ENCODE peak calls at places on chromosomes 1 and 21, in nine cellular contexts. One of them, this sample, is unnamed.

GRCh38 chr1:58628987-58629598 is 52.0 kb upstream of the TACSTD2 start:
- DNase-seq in uterus: no peak
- DNase-seq in endothelial cell: no peak
- DNase-seq in foreskin fibroblast: peak
- DNase-seq in MCF 10A: no peak
- DNase-seq in heart left ventricle: no peak
- DNase-seq in astrocyte of the cerebellum: no peak
- DNase-seq in progenitor cell of endocrine pancreas: no peak
- DNase-seq in dorsolateral prefrontal cortex: no peak
- DNase-seq in this sample: no peak

GRCh38 chr1:20701847-20702246 is 16.0 kb downstream of the KIF17 start:
- DNase-seq in uterus: no peak
- DNase-seq in endothelial cell: no peak
- DNase-seq in foreskin fibroblast: no peak
- DNase-seq in MCF 10A: no peak
- DNase-seq in heart left ventricle: no peak
- DNase-seq in astrocyte of the cerebellum: no peak
- DNase-seq in progenitor cell of endocrine pancreas: no peak
- DNase-seq in dorsolateral prefrontal cortex: no peak
- DNase-seq in this sample: no peak

GRCh38 chr1:182259963-182260362 is 131.6 kb downstream of the GLUL start:
- DNase-seq in uterus: no peak
- DNase-seq in endothelial cell: no peak
- DNase-seq in foreskin fibroblast: no peak
- DNase-seq in MCF 10A: no peak
- DNase-seq in heart left ventricle: no peak
- DNase-seq in astrocyte of the cerebellum: no peak
- DNase-seq in progenitor cell of endocrine pancreas: no peak
- DNase-seq in dorsolateral prefrontal cortex: no peak
- DNase-seq in this sample: no peak

GRCh38 chr1:62530516-62531154 is 66.7 kb upstream of the ANGPTL3 start:
- DNase-seq in uterus: no peak
- DNase-seq in endothelial cell: peak
- DNase-seq in foreskin fibroblast: peak
- DNase-seq in MCF 10A: no peak
- DNase-seq in heart left ventricle: peak
- DNase-seq in astrocyte of the cerebellum: peak
- DNase-seq in progenitor cell of endocrine pancreas: peak
- DNase-seq in dorsolateral prefrontal cortex: peak
- DNase-seq in this sample: peak

GRCh38 chr1:15680131-15680530 is 4.0 kb upstream of the PLEKHM2 start:
- DNase-seq in uterus: no peak
- DNase-seq in endothelial cell: no peak
- DNase-seq in foreskin fibroblast: peak
- DNase-seq in MCF 10A: peak
- DNase-seq in heart left ventricle: no peak
- DNase-seq in astrocyte of the cerebellum: no peak
- DNase-seq in progenitor cell of endocrine pancreas: no peak
- DNase-seq in dorsolateral prefrontal cortex: no peak
- DNase-seq in this sample: no peak

GRCh38 chr1:32798679-32799416 is 18.3 kb downstream of the YARS1 start:
- DNase-seq in uterus: no peak
- DNase-seq in endothelial cell: no peak
- DNase-seq in foreskin fibroblast: peak
- DNase-seq in MCF 10A: no peak
- DNase-seq in heart left ventricle: no peak
- DNase-seq in astrocyte of the cerebellum: no peak
- DNase-seq in progenitor cell of endocrine pancreas: no peak
- DNase-seq in dorsolateral prefrontal cortex: no peak
- DNase-seq in this sample: no peak

GRCh38 chr1:230292739-230293720 is 133.1 kb downstream of the PGBD5 start:
- DNase-seq in uterus: peak
- DNase-seq in endothelial cell: no peak
- DNase-seq in foreskin fibroblast: no peak
- DNase-seq in MCF 10A: peak
- DNase-seq in heart left ventricle: no peak
- DNase-seq in astrocyte of the cerebellum: no peak
- DNase-seq in progenitor cell of endocrine pancreas: no peak
- DNase-seq in dorsolateral prefrontal cortex: no peak
- DNase-seq in this sample: no peak

GRCh38 chr1:41664861-41665640 is 180.6 kb upstream of the EDN2 start:
- DNase-seq in uterus: no peak
- DNase-seq in endothelial cell: no peak
- DNase-seq in foreskin fibroblast: peak
- DNase-seq in MCF 10A: peak
- DNase-seq in heart left ventricle: no peak
- DNase-seq in astrocyte of the cerebellum: peak
- DNase-seq in progenitor cell of endocrine pancreas: no peak
- DNase-seq in dorsolateral prefrontal cortex: no peak
- DNase-seq in this sample: no peak

GRCh38 chr1:32877211-32878110 is 6.7 kb upstream of the FNDC5 start:
- DNase-seq in uterus: no peak
- DNase-seq in endothelial cell: no peak
- DNase-seq in foreskin fibroblast: no peak
- DNase-seq in MCF 10A: peak
- DNase-seq in heart left ventricle: peak
- DNase-seq in astrocyte of the cerebellum: no peak
- DNase-seq in progenitor cell of endocrine pancreas: no peak
- DNase-seq in dorsolateral prefrontal cortex: no peak
- DNase-seq in this sample: no peak

GRCh38 chr21:28421716-28422480 is 570.8 kb downstream of the LTN1 start:
- DNase-seq in uterus: peak
- DNase-seq in endothelial cell: no peak
- DNase-seq in foreskin fibroblast: peak
- DNase-seq in MCF 10A: peak
- DNase-seq in heart left ventricle: no peak
- DNase-seq in astrocyte of the cerebellum: no peak
- DNase-seq in progenitor cell of endocrine pancreas: no peak
- DNase-seq in dorsolateral prefrontal cortex: no peak
- DNase-seq in this sample: no peak

GRCh38 chr1:159429074-159429861 is 2.7 kb upstream of the OR10J4 start:
- DNase-seq in uterus: no peak
- DNase-seq in endothelial cell: no peak
- DNase-seq in foreskin fibroblast: no peak
- DNase-seq in MCF 10A: peak
- DNase-seq in heart left ventricle: no peak
- DNase-seq in astrocyte of the cerebellum: peak
- DNase-seq in progenitor cell of endocrine pancreas: no peak
- DNase-seq in dorsolateral prefrontal cortex: no peak
- DNase-seq in this sample: no peak

GRCh38 chr1:89350298-89350697 is 13.6 kb upstream of the GBP6 start:
- DNase-seq in uterus: no peak
- DNase-seq in endothelial cell: no peak
- DNase-seq in foreskin fibroblast: no peak
- DNase-seq in MCF 10A: no peak
- DNase-seq in heart left ventricle: no peak
- DNase-seq in astrocyte of the cerebellum: no peak
- DNase-seq in progenitor cell of endocrine pancreas: no peak
- DNase-seq in dorsolateral prefrontal cortex: no peak
- DNase-seq in this sample: no peak

GRCh38 chr1:6275826-6276764 is 15.2 kb upstream of the GPR153 start:
- DNase-seq in uterus: peak
- DNase-seq in endothelial cell: no peak
- DNase-seq in foreskin fibroblast: peak
- DNase-seq in MCF 10A: no peak
- DNase-seq in heart left ventricle: peak
- DNase-seq in astrocyte of the cerebellum: no peak
- DNase-seq in progenitor cell of endocrine pancreas: no peak
- DNase-seq in dorsolateral prefrontal cortex: peak
- DNase-seq in this sample: peak

GRCh38 chr1:232212248-232212647 is 417.7 kb downstream of the SIPA1L2 start:
- DNase-seq in uterus: no peak
- DNase-seq in endothelial cell: no peak
- DNase-seq in foreskin fibroblast: no peak
- DNase-seq in MCF 10A: no peak
- DNase-seq in heart left ventricle: no peak
- DNase-seq in astrocyte of the cerebellum: no peak
- DNase-seq in progenitor cell of endocrine pancreas: no peak
- DNase-seq in dorsolateral prefrontal cortex: no peak
- DNase-seq in this sample: no peak

GRCh38 chr1:109113787-109114568 is at the start of gene ELAPOR1:
- DNase-seq in uterus: no peak
- DNase-seq in endothelial cell: no peak
- DNase-seq in foreskin fibroblast: peak
- DNase-seq in MCF 10A: no peak
- DNase-seq in heart left ventricle: no peak
- DNase-seq in astrocyte of the cerebellum: no peak
- DNase-seq in progenitor cell of endocrine pancreas: no peak
- DNase-seq in dorsolateral prefrontal cortex: peak
- DNase-seq in this sample: peak

GRCh38 chr1:223137402-223138100 is 5.5 kb downstream of the TLR5 start:
- DNase-seq in uterus: peak
- DNase-seq in endothelial cell: no peak
- DNase-seq in foreskin fibroblast: peak
- DNase-seq in MCF 10A: peak
- DNase-seq in heart left ventricle: no peak
- DNase-seq in astrocyte of the cerebellum: no peak
- DNase-seq in progenitor cell of endocrine pancreas: no peak
- DNase-seq in dorsolateral prefrontal cortex: no peak
- DNase-seq in this sample: no peak

DNA sequence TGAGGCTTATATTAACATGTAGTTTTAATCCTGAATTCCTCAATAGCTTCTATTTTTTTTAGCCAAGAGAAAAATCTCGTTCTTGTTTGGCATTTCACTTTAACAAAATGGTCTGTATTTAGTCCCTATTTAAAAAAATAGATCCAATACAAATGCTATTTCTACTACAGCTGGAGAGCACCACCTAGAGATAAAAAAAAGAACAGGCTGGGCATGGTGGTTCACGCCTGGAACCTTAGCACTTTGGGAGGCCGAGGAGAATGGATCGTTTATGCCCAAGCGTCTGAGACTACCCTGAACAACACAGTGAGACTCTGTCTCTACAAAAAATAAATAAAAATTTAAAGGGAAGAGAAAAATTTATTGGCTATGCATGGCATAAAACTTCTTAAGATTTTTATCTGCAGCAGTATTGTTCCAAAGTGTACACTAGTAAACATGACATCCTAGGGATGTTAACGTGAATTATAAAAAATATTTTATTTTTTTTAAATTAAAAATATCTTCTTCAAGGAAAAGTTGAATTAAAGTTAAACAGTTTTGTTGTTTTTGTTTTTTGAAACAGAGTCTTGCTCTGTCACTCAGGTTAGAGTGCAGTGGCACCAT is 4.4 kb downstream of the ST7L start:
- DNase-seq in uterus: no peak
- DNase-seq in endothelial cell: no peak
- DNase-seq in foreskin fibroblast: peak
- DNase-seq in MCF 10A: peak
- DNase-seq in heart left ventricle: no peak
- DNase-seq in astrocyte of the cerebellum: peak
- DNase-seq in progenitor cell of endocrine pancreas: no peak
- DNase-seq in dorsolateral prefrontal cortex: no peak
- DNase-seq in this sample: no peak
- TF ChIP-seq CTCF in uterus: no peak
- TF ChIP-seq CTCF in endothelial cell: no peak
- TF ChIP-seq CTCF in foreskin fibroblast: peak
- TF ChIP-seq CTCF in MCF 10A: peak
- TF ChIP-seq CTCF in heart left ventricle: peak
- TF ChIP-seq CTCF in astrocyte of the cerebellum: peak
- TF ChIP-seq CTCF in progenitor cell of endocrine pancreas: peak
- TF ChIP-seq CTCF in dorsolateral prefrontal cortex: peak
- TF ChIP-seq CTCF in this sample: peak

GRCh38 chr1:191831572-191831971 is 326.7 kb upstream of the RGS18 start:
- DNase-seq in uterus: no peak
- DNase-seq in endothelial cell: no peak
- DNase-seq in foreskin fibroblast: peak
- DNase-seq in MCF 10A: peak
- DNase-seq in heart left ventricle: no peak
- DNase-seq in astrocyte of the cerebellum: no peak
- DNase-seq in progenitor cell of endocrine pancreas: no peak
- DNase-seq in dorsolateral prefrontal cortex: no peak
- DNase-seq in this sample: no peak
- TF ChIP-seq CTCF in uterus: no peak
- TF ChIP-seq CTCF in endothelial cell: no peak
- TF ChIP-seq CTCF in foreskin fibroblast: no peak
- TF ChIP-seq CTCF in MCF 10A: peak
- TF ChIP-seq CTCF in heart left ventricle: no peak
- TF ChIP-seq CTCF in astrocyte of the cerebellum: no peak
- TF ChIP-seq CTCF in progenitor cell of endocrine pancreas: no peak
- TF ChIP-seq CTCF in dorsolateral prefrontal cortex: no peak
- TF ChIP-seq CTCF in this sample: no peak

GRCh38 chr1:153922076-153922837 is 515 bp downstream of the GATAD2B start:
- DNase-seq in uterus: peak
- DNase-seq in endothelial cell: peak
- DNase-seq in foreskin fibroblast: peak
- DNase-seq in MCF 10A: peak
- DNase-seq in heart left ventricle: peak
- DNase-seq in astrocyte of the cerebellum: no peak
- DNase-seq in progenitor cell of endocrine pancreas: peak
- DNase-seq in dorsolateral prefrontal cortex: no peak
- DNase-seq in this sample: no peak
- TF ChIP-seq CTCF in uterus: no peak
- TF ChIP-seq CTCF in endothelial cell: no peak
- TF ChIP-seq CTCF in foreskin fibroblast: no peak
- TF ChIP-seq CTCF in MCF 10A: peak
- TF ChIP-seq CTCF in heart left ventricle: no peak
- TF ChIP-seq CTCF in astrocyte of the cerebellum: no peak
- TF ChIP-seq CTCF in progenitor cell of endocrine pancreas: peak
- TF ChIP-seq CTCF in dorsolateral prefrontal cortex: no peak
- TF ChIP-seq CTCF in this sample: peak

GRCh38 chr1:241215683-241216082 is 141.3 kb downstream of the RGS7 start:
- DNase-seq in uterus: no peak
- DNase-seq in endothelial cell: no peak
- DNase-seq in foreskin fibroblast: no peak
- DNase-seq in MCF 10A: no peak
- DNase-seq in heart left ventricle: no peak
- DNase-seq in astrocyte of the cerebellum: no peak
- DNase-seq in progenitor cell of endocrine pancreas: no peak
- DNase-seq in dorsolateral prefrontal cortex: no peak
- DNase-seq in this sample: no peak
- TF ChIP-seq CTCF in uterus: no peak
- TF ChIP-seq CTCF in endothelial cell: no peak
- TF ChIP-seq CTCF in foreskin fibroblast: no peak
- TF ChIP-seq CTCF in MCF 10A: no peak
- TF ChIP-seq CTCF in heart left ventricle: no peak
- TF ChIP-seq CTCF in astrocyte of the cerebellum: no peak
- TF ChIP-seq CTCF in progenitor cell of endocrine pancreas: no peak
- TF ChIP-seq CTCF in dorsolateral prefrontal cortex: no peak
- TF ChIP-seq CTCF in this sample: no peak

DNA sequence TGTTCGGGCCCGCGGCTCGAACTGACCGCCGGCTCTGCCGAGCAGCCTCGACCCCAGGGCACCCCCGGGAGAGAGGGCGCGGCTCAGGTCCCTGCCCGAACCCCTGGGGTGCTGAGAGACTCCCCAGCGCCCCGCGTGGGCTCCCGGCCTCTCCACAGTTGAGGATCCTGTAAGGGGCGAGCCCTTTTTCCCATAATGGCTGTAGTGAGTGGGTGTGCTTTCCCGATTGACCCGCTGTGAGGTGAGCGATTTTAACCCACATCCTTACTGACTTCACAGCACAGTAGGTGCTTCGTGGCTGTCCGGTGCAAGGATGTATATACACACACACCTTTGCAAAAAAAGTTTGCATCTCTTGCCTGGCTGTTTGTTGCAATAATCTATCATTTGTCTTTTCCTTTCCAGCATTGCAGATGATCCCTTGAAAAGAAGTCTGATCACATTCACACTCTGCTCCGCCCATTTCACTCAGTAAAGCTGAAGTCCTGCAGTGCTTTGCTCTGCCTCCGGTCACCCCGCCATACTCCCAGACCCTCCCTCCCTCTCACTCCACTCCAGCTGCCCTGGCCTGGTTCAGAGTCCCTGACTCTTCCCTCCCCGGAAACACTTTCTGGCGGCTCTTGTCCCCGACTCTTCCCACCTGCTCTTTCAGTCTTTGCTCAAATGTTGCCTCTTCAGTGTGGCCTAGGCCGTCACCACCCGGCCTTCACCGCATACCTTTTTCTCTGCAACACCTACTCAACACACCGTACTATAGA is 955 bp upstream of the UBE2G2 start:
- DNase-seq in uterus: no peak
- DNase-seq in endothelial cell: no peak
- DNase-seq in foreskin fibroblast: peak
- DNase-seq in MCF 10A: no peak
- DNase-seq in heart left ventricle: no peak
- DNase-seq in astrocyte of the cerebellum: no peak
- DNase-seq in progenitor cell of endocrine pancreas: no peak
- DNase-seq in dorsolateral prefrontal cortex: no peak
- DNase-seq in this sample: no peak
- TF ChIP-seq CTCF in uterus: no peak
- TF ChIP-seq CTCF in endothelial cell: no peak
- TF ChIP-seq CTCF in foreskin fibroblast: no peak
- TF ChIP-seq CTCF in MCF 10A: no peak
- TF ChIP-seq CTCF in heart left ventricle: no peak
- TF ChIP-seq CTCF in astrocyte of the cerebellum: no peak
- TF ChIP-seq CTCF in progenitor cell of endocrine pancreas: peak
- TF ChIP-seq CTCF in dorsolateral prefrontal cortex: no peak
- TF ChIP-seq CTCF in this sample: no peak